ENCODE peak calls at places on chromosomes 1 and 21, in six cellular contexts. S is AG09309, E is upper lobe of left lung, O is ELR, Z is NCI-H1417 treated with DMSO at 0.1 percent for 48 hours, D is fibroblast of the conjunctiva. Q is an unnamed sample.

GRCh38 chr1:56301791-56302190 is 277.6 kb downstream of the PLPP3 start:
- DNase-seq in S (peak), E (no peak), O (peak), Z (no peak), D (no peak), Q (no peak)

GRCh38 chr1:27656157-27656893 is 15.7 kb downstream of the IFI6 start:
- DNase-seq in S (no peak), E (no peak), O (peak), Z (no peak), D (no peak), Q (peak)

GRCh38 chr1:53153752-53154151 is 11.3 kb upstream of the SLC1A7 start:
- DNase-seq in S (no peak), E (no peak), O (no peak), Z (no peak), D (no peak), Q (no peak)

GRCh38 chr1:2353215-2353906 is 38.0 kb downstream of the MORN1 start:
- DNase-seq in S (no peak), E (no peak), O (no peak), Z (no peak), D (no peak), Q (no peak)

GRCh38 chr1:167430849-167431242 is 87.5 kb downstream of the CD247 start:
- DNase-seq in S (no peak), E (no peak), O (no peak), Z (no peak), D (no peak), Q (no peak)

GRCh38 chr1:98991127-98992003 is 13.3 kb downstream of the PLPPR5 start:
- DNase-seq in S (peak), E (no peak), O (peak), Z (no peak), D (peak), Q (no peak)

GRCh38 chr1:201732351-201732750 is 96.6 kb upstream of the IPO9 start:
- DNase-seq in S (no peak), E (no peak), O (peak), Z (no peak), D (no peak), Q (no peak)

GRCh38 chr1:53517821-53518352 is 58.7 kb downstream of the DMRTB1 start:
- DNase-seq in S (no peak), E (peak), O (no peak), Z (no peak), D (no peak), Q (no peak)

GRCh38 chr1:213082778-213083445 is 31.9 kb downstream of the RPS6KC1 start:
- DNase-seq in S (no peak), E (no peak), O (no peak), Z (no peak), D (no peak), Q (no peak)

GRCh38 chr21:45819478-45820170 is 161.9 kb upstream of the COL6A1 start:
- DNase-seq in S (no peak), E (no peak), O (no peak), Z (no peak), D (no peak), Q (no peak)

GRCh38 chr1:219342836-219343235 is 169.2 kb downstream of the LYPLAL1 start:
- DNase-seq in S (no peak), E (no peak), O (no peak), Z (no peak), D (no peak), Q (no peak)

GRCh38 chr21:43574741-43575465 is 84.4 kb downstream of the HSF2BP start:
- DNase-seq in S (no peak), E (peak), O (no peak), Z (no peak), D (no peak), Q (no peak)

GRCh38 chr21:28872218-28872617 is 120.5 kb downstream of the LTN1 start:
- DNase-seq in S (no peak), E (no peak), O (no peak), Z (no peak), D (no peak), Q (no peak)

GRCh38 chr1:200330770-200331428 is 78.9 kb downstream of the ZNF281 start:
- DNase-seq in S (no peak), E (no peak), O (no peak), Z (no peak), D (no peak), Q (no peak)

GRCh38 chr1:161139765-161140164 is 7.3 kb upstream of the DEDD start:
- DNase-seq in S (no peak), E (no peak), O (peak), Z (no peak), D (no peak), Q (peak)

GRCh38 chr1:56322211-56322610 is 257.2 kb downstream of the PLPP3 start:
- DNase-seq in S (no peak), E (no peak), O (no peak), Z (no peak), D (no peak), Q (no peak)

GRCh38 chr1:108830119-108831008 is 26.5 kb downstream of the AKNAD1 start:
- DNase-seq in S (peak), E (peak), O (peak), Z (no peak), D (peak), Q (no peak)

Q was measured in AML-193.